ENCODE peak calls at places on chromosomes 12 and 14, in four cellular contexts. T, K, H and F are unnamed samples.

GRCh38 chr14:73460691-73461127 is 2.4 kb upstream of the NUMB start:
- DNase-seq in T (peak; percentile 61), H (no peak), K (peak; percentile 40), F (no peak)

GRCh38 chr12:66004922-66005703 is 125.4 kb downstream of the LLPH start:
- DNase-seq in H (no peak), T (no peak), K (no peak), F (no peak)

GRCh38 chr14:103501041-103501870 is 21.4 kb downstream of the CKB start:
- DNase-seq in K (no peak), T (no peak), H (no peak), F (no peak)

GRCh38 chr12:1797011-1797901 is 23.1 kb upstream of the LRTM2 start:
- DNase-seq in K (peak; percentile 26), H (peak; percentile 57), T (no peak), F (peak; percentile 72)

GRCh38 chr12:53505555-53506449 is 1.5 kb downstream of the NPFF start:
- DNase-seq in K (no peak), H (no peak), T (no peak), F (peak; percentile 35)

GRCh38 chr12:4290011-4290790 is 16.6 kb downstream of the CCND2 start:
- DNase-seq in K (no peak), T (no peak), H (no peak), F (no peak)

GRCh38 chr12:81416571-81416970 is 338.7 kb downstream of the ACSS3 start:
- DNase-seq in T (no peak), H (no peak), K (no peak), F (no peak)

GRCh38 chr12:15526033-15526432 is 203.7 kb downstream of the PTPRO start:
- DNase-seq in K (no peak), T (no peak), H (no peak), F (no peak)

GRCh38 chr12:128557231-128557630 is 266.5 kb downstream of the SLC15A4 start:
- DNase-seq in T (no peak), H (no peak), K (no peak), F (no peak)

GRCh38 chr12:52541709-52542108 is 11.2 kb downstream of the KRT71 start:
- DNase-seq in T (no peak), K (no peak), H (no peak), F (no peak)

GRCh38 chr14:63174760-63175191 is 29.5 kb upstream of the RHOJ start:
- DNase-seq in T (peak; percentile 83), K (peak; percentile 69), H (no peak), F (no peak)

GRCh38 chr14:75220097-75220496 is 43.7 kb upstream of the TMED10 start:
- DNase-seq in T (no peak), K (no peak), H (no peak), F (no peak)

GRCh38 chr12:130126023-130126432 is 36.2 kb upstream of the FZD10 start:
- DNase-seq in T (no peak), H (peak; percentile 67), K (no peak), F (no peak)

GRCh38 chr14:53668861-53669260 is 287.8 kb downstream of the BMP4 start:
- DNase-seq in H (no peak), T (no peak), K (peak; percentile 5), F (no peak)

GRCh38 chr12:62530596-62530995 is 64.0 kb downstream of the MON2 start:
- DNase-seq in H (no peak), K (peak; percentile 58), T (peak; percentile 84), F (no peak)

GRCh38 chr12:99092100-99092851 is 447.2 kb downstream of the APAF1 start:
- DNase-seq in H (no peak), K (no peak), T (no peak), F (no peak)

GRCh38 chr12:96208346-96208745 is 14.2 kb downstream of the ELK3 start:
- DNase-seq in H (no peak), T (peak; percentile 83), K (peak; percentile 80), F (no peak)

GRCh38 chr12:94207467-94208432 is 59.4 kb downstream of the PLXNC1 start:
- DNase-seq in K (no peak), T (peak; percentile 64), H (no peak), F (no peak)

DNA sequence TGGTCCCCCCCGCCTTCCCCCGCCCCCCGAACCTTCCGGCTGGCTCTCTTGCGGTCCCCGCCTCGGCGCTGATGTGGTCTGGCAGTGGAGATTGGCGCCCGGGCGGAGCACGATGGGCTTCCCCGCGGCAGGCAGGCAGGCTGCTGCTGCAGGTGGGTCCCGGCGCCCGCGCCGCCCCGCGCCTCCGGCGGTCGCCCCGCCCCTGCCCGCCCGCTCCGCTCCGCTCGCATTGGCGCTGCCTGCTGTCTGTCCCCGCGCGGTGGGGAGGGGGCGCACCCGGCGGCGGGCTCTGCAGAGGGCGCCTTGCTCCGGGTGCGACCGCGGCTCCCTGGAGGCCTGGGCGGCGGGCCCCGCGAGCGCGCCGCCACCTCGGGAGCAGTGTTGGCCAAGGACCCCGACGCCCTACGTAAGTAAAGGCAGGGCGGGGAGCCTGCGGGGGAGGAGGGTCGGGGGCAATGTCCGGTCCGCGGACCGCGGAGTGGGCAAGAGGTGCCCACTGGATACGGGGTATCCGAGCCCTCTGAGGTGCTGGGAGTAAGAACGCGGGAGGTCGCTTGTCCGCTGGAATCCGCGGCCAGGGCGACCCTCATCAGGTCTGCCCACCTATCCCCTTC is at the start of gene AKAP5:
- DNase-seq in H (peak; percentile 41), T (peak; percentile 31), K (no peak), F (peak; percentile 70)
- TF ChIP-seq CTCF in H (no peak), T (no peak), K (no peak), F (no peak)

DNA sequence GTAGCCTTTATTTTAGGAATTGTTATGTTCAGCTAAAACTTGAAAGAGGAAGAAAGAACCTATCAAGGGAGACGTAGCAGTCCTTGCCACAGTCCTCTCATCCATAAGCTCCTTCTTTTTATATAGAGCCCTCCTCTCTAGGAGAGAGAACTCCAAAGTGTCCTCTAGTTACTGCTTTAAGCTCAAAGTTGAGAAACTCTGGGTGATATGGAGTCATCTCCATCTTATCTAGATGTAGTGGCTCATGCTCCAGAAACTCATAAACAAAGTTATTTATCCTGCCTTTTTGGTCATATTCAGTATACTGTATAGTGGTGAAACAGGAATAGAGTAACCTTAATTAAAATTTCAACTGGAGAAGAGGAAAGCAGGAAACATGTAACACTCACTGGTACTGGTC is 90.4 kb upstream of the ATF7IP start:
- DNase-seq in H (no peak), T (no peak), K (no peak), F (no peak)
- TF ChIP-seq CTCF in H (no peak), T (no peak), K (no peak), F (no peak)

DNA sequence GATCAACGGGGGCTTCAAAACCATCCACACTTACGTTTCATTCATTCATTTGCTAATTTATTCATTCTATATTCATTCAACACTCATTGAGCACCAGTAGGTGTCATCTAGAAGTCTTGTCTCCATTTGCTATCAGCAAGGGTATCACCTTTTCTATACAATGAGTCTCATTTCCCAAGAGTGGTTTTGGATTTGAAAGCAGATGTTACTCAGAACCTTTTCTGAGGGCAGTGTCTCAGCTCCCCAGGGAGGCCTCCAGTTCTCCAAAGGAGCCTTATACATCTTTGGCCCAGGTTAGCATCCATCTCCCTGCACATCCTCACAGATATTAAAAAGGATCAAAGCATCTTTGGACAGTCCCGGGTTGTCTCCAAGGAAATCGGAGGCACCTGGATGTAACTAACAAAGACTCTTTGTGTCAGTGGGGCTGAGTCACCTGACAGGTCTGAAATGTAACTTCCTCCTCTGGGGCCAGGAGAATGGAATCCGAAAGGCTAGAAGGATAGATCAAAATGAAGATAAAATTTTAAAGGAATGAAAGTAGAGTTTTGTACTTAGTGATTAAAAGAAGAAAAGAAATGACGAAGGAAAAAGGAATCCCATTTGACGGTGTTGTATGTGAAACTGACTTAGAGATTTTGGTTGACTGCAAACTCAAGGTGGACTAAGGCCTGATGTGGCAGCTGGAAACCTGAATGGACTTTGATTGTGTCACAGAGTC is 103.0 kb downstream of the VCPKMT start:
- DNase-seq in T (no peak), K (no peak), H (no peak), F (no peak)
- TF ChIP-seq CTCF in T (no peak), K (no peak), H (no peak), F (no peak)

DNA sequence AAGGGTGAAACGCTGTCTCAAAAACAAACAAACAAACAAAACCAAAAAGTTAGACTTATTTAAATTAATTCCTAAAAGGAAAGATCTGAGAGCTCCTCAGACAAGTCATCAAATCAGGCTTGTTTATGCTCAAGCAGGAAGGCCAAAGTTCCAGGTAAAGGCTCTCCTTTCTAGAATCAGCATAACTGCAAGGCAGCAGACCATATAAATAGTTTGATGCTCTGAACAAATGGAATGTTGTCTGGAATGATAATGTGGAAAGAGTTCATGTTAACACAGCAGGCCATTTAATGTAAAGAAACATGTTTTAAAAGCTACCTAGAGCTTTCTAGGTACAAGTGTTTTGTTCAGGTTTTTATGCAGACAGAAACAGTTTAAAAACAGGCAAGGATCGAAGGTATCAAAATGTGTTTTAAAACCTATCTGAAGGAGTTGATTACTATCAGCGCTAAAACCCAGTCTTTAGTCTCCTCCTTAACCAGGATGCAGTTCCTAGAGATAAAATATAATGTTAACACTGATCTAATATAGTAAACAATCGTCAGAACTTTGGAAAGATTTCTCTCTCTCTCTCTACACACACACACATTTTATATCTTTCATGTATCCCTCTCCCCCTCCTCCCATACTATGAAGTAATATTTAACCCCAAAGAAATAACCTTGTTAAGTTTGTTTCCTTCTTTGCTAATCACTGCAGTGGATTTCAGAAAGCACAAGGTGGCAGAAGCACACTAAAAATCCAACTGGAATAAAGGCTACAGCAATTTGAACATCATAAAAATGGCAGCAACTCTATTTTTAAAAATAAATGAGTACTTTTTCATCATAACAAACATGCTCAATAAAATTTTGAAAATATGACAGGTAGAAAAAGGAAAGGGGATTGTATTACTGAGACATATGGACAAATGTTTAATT is 135.5 kb downstream of the PAWR start:
- DNase-seq in T (peak; percentile 88), H (no peak), K (peak; percentile 73), F (no peak)
- TF ChIP-seq CTCF in T (peak; percentile 76), H (peak; percentile 52), K (peak; percentile 84), F (peak; percentile 55)

GRCh38 chr12:24473097-24473496 is 475.8 kb downstream of the BCAT1 start:
- DNase-seq in T (no peak), H (no peak), K (no peak), F (no peak)

GRCh38 chr12:24475337-24475736 is 473.6 kb downstream of the BCAT1 start:
- DNase-seq in K (no peak), T (no peak), H (no peak), F (no peak)

GRCh38 chr12:24469089-24469488 is 479.8 kb downstream of the BCAT1 start:
- DNase-seq in T (no peak), H (no peak), K (no peak), F (no peak)

GRCh38 chr12:24470050-24470449 is 478.9 kb downstream of the BCAT1 start:
- DNase-seq in K (no peak), H (no peak), T (peak; percentile 64), F (no peak)
- TF ChIP-seq CTCF in K (no peak), H (no peak), T (no peak), F (no peak)

DNA sequence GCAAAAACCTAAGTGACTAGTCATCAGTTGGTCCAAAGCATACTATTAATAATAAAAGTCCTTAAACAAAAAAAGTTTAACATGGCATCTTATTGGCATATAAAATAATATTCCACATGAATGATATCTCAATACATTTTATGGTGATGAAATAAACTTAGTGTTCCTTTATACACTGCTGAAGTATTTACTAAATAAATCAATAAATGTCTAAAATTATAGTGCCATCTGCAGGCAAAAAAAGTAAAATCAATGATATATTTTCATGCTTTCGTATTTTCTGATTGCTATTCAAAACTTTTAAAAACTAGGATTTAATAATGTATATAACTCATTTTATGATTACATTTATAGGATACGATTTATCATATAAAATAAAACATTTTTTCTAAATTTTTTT is 30.5 kb downstream of the PUS7L start:
- DNase-seq in K (peak; percentile 2), H (no peak), T (no peak), F (no peak)
- TF ChIP-seq CTCF in K (peak; percentile 30), H (peak; percentile 19), T (peak; percentile 31), F (peak; percentile 39)